ENCODE peak calls at places on chromosomes 1 and 21, in five cellular contexts. R is lung, Y is left lung, G is fibroblast of lung, N is adipocyte. K is an unnamed sample.

GRCh38 chr1:215636258-215636965 is 69.3 kb downstream of the KCTD3 start:
- DNase-seq in R (no peak), G (peak; percentile 70), Y (no peak), N (peak; percentile 95), K (no peak)

GRCh38 chr1:78009836-78010235 is 5.1 kb downstream of the DNAJB4 start:
- DNase-seq in R (no peak), G (peak; percentile 90), N (no peak), Y (no peak), K (no peak)

GRCh38 chr1:233025566-233025965 is 75.2 kb downstream of the NTPCR start:
- DNase-seq in N (no peak), G (peak; percentile 13), Y (no peak), R (no peak), K (no peak)

GRCh38 chr1:178389441-178389840 is 107.3 kb downstream of the CLEC20A start:
- DNase-seq in Y (no peak), G (peak; percentile 35), R (no peak), N (peak; percentile 22), K (no peak)

GRCh38 chr1:2110738-2111673 is 60.8 kb downstream of the PRKCZ start:
- DNase-seq in G (no peak), N (no peak), R (no peak), Y (no peak), K (peak; percentile 57)

GRCh38 chr1:61131716-61132115 is 49.4 kb downstream of the NFIA start:
- DNase-seq in G (peak; percentile 14), Y (no peak), R (no peak), N (peak; percentile 65), K (no peak)

GRCh38 chr1:112776688-112777087 is 61.6 kb upstream of the PPM1J start:
- DNase-seq in N (no peak), Y (no peak), G (no peak), R (no peak), K (no peak)

GRCh38 chr1:29426701-29427279 is 190.5 kb downstream of the PTPRU start:
- DNase-seq in G (no peak), N (no peak), R (no peak), Y (no peak), K (no peak)

GRCh38 chr1:86156571-86157455 is at the start of gene COL24A1:
- DNase-seq in N (peak; percentile 77), G (peak; percentile 82), Y (peak; percentile 54), R (peak; percentile 31), K (peak; percentile 20)

GRCh38 chr1:40532844-40533424 is 1.5 kb downstream of the ZNF684 start:
- DNase-seq in N (peak; percentile 73), Y (no peak), R (no peak), G (peak; percentile 49), K (no peak)

GRCh38 chr1:54866801-54867716 is 19.9 kb downstream of the DHCR24 start:
- DNase-seq in G (no peak), Y (no peak), N (no peak), R (no peak), K (no peak)

GRCh38 chr1:24191860-24192259 is 4.8 kb upstream of the IFNLR1 start:
- DNase-seq in Y (no peak), N (peak; percentile 40), R (no peak), G (peak; percentile 68), K (no peak)

GRCh38 chr1:44237721-44238457 is 24.6 kb downstream of the DMAP1 start:
- DNase-seq in N (no peak), Y (no peak), G (peak; percentile 12), R (no peak), K (no peak)

GRCh38 chr1:63813829-63814277 is 40.0 kb downstream of the ROR1 start:
- DNase-seq in R (no peak), N (peak; percentile 43), G (peak; percentile 80), Y (no peak), K (no peak)

GRCh38 chr1:95321516-95321915 is 87.5 kb downstream of the RWDD3 start:
- DNase-seq in N (no peak), G (no peak), R (no peak), Y (no peak), K (no peak)

GRCh38 chr1:153228481-153228880 is 11.1 kb downstream of the PRR9 start:
- DNase-seq in N (no peak), Y (no peak), G (no peak), R (no peak), K (no peak)

GRCh38 chr1:65688848-65689247 is 103.8 kb upstream of the PDE4B start:
- DNase-seq in N (no peak), G (no peak), Y (no peak), R (no peak), K (no peak)

GRCh38 chr1:4001461-4001860 is 101.4 kb upstream of the C1orf174 start:
- DNase-seq in Y (no peak), R (no peak), G (no peak), N (no peak), K (no peak)
- H3K9me3 ChIP-seq in Y (no peaks in the 10 kb centered on the region), R (peaks cover 11% of the 10 kb centered on the region), G (no peaks in the 10 kb centered on the region), N (no peaks in the 10 kb centered on the region), K (no peaks in the 10 kb centered on the region)

GRCh38 chr21:23699402-23699801 is 1907.9 kb downstream of the MRPL39 start:
- DNase-seq in N (no peak), Y (no peak), R (no peak), G (no peak), K (no peak)
- H3K9me3 ChIP-seq in N (peaks cover 19% of the 10 kb centered on the region), Y (no peaks in the 10 kb centered on the region), R (peaks cover 6% of the 10 kb centered on the region), G (no peaks in the 10 kb centered on the region), K (no peaks in the 10 kb centered on the region)

DNA sequence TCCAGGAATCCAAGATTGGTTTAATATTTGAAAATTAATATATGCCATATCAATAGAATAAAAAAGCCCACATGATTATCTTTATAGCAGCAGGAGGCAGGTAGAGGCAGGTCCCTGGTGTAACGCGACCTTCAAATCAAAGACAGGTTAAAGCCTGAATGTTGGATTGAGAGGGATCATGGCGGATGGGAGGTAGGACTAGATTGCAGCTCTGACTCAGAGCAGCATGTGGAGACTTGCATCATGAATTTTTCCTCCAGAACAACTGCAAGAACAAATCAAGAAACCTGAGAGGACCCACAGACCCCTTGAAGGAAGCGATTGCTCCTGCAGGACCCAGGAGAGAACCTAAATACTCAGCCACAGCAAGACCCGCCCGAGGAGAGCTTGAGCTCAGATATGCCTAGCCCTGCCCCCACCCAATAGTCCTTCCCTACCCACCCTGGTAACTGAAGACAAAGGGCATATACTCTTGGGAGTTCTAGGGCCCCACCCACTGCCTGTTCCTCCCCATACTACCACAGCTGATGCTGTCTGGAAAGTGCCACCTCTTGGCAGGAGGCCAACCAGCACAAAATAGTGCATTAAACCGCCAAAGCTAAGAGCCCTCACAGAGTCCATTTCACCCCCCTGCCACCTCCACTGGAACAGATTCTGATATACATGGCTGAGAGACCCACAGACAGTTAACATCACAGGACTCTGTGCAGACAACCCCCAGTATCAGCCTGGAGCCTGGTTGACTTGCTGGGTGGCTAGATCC is 19.5 kb downstream of the S100B start:
- DNase-seq in Y (no peak), G (no peak), N (no peak), R (no peak), K (no peak)
- H3K9me3 ChIP-seq in Y (no peaks in the 10 kb centered on the region), G (no peaks in the 10 kb centered on the region), N (peaks cover 73% of the 10 kb centered on the region), R (peaks cover 11% of the 10 kb centered on the region), K (no peaks in the 10 kb centered on the region)

GRCh38 chr1:59976194-59977074 is 49.9 kb upstream of the CYP2J2 start:
- DNase-seq in N (peak; percentile 86), R (peak; percentile 57), G (peak; percentile 38), Y (peak; percentile 43), K (peak; percentile 23)

GRCh38 chr1:59977075-59977410 is 50.5 kb upstream of the CYP2J2 start:
- DNase-seq in Y (no peak), R (no peak), N (no peak), G (no peak), K (no peak)

GRCh38 chr1:59978026-59978425 is 51.5 kb upstream of the CYP2J2 start:
- DNase-seq in N (peak; percentile 42), Y (no peak), G (no peak), R (no peak), K (no peak)

GRCh38 chr1:59973719-59974118 is 47.1 kb upstream of the CYP2J2 start:
- DNase-seq in R (no peak), Y (no peak), N (no peak), G (no peak), K (no peak)

GRCh38 chr1:59979551-59980070 is 53.0 kb upstream of the CYP2J2 start:
- DNase-seq in G (no peak), R (no peak), Y (no peak), N (no peak), K (no peak)
- H3K9me3 ChIP-seq in G (no peaks in the 10 kb centered on the region), R (peaks cover 1% of the 10 kb centered on the region), Y (no peaks in the 10 kb centered on the region), N (no peaks in the 10 kb centered on the region), K (no peaks in the 10 kb centered on the region)

GRCh38 chr1:80153762-80154555 is 1147.4 kb upstream of the ADGRL4 start:
- DNase-seq in R (no peak), Y (no peak), G (peak; percentile 46), N (peak; percentile 11), K (no peak)

GRCh38 chr1:80155371-80155770 is 1148.8 kb upstream of the ADGRL4 start:
- DNase-seq in G (no peak), R (no peak), N (peak; percentile 25), Y (no peak), K (no peak)

GRCh38 chr1:80158771-80159170 is 1152.2 kb upstream of the ADGRL4 start:
- DNase-seq in G (no peak), R (no peak), N (peak; percentile 15), Y (no peak), K (no peak)

GRCh38 chr1:80164150-80164549 is 1157.6 kb upstream of the ADGRL4 start:
- DNase-seq in N (no peak), R (no peak), Y (no peak), G (no peak), K (no peak)

GRCh38 chr1:80158266-80158665 is 1151.7 kb upstream of the ADGRL4 start:
- DNase-seq in N (no peak), G (no peak), Y (no peak), R (no peak), K (no peak)
- H3K9me3 ChIP-seq in N (no peaks in the 10 kb centered on the region), G (no peaks in the 10 kb centered on the region), Y (no peaks in the 10 kb centered on the region), R (peaks cover 3% of the 10 kb centered on the region), K (no peaks in the 10 kb centered on the region)

GRCh38 chr1:102758418-102758817 is 349.9 kb downstream of the COL11A1 start:
- DNase-seq in R (no peak), N (no peak), G (no peak), Y (no peak), K (no peak)

DNA sequence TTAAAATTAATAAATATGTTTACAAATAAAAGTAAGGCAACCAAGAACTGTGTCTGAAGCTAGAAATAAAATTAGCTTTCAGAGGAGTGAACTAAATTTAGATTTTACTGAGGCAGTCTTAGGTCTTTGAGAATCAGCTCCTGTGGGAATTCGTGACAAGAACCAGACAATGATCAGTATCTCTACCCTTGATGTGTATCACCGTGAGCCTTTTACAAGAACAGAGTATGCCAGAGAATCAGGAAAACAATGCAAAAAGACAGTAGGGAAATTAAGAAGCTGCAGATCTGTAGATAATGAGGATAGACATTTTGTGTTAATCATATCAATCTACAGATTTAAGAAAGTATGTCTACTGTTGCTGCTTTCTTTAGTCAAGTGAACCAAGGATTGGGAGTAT is 351.0 kb downstream of the COL11A1 start:
- DNase-seq in N (no peak), G (no peak), R (no peak), Y (no peak), K (no peak)
- H3K9me3 ChIP-seq in N (no peaks in the 10 kb centered on the region), G (no peaks in the 10 kb centered on the region), R (peaks cover 2% of the 10 kb centered on the region), Y (no peaks in the 10 kb centered on the region), K (no peaks in the 10 kb centered on the region)